ENCODE peak calls at places on chromosome 21, in five cellular contexts. One of them, this sample, is unnamed.

GRCh38 chr21:17671733-17672132 is 59.0 kb upstream of the BTG3 start:
- DNase-seq in M059J: no peak
- DNase-seq in GM20000: no peak
- DNase-seq in dermis blood vessel endothelial cell: no peak
- DNase-seq in mammary epithelial cell: no peak
- DNase-seq in this sample: no peak

GRCh38 chr21:28833181-28833580 is 159.5 kb downstream of the LTN1 start:
- DNase-seq in GM20000: no peak
- DNase-seq in dermis blood vessel endothelial cell: no peak
- DNase-seq in M059J: peak; percentile 70
- DNase-seq in mammary epithelial cell: peak; percentile 21
- DNase-seq in this sample: peak; percentile 35

GRCh38 chr21:29638761-29639327 is 301.0 kb downstream of the GRIK1 start:
- DNase-seq in dermis blood vessel endothelial cell: no peak
- DNase-seq in M059J: no peak
- DNase-seq in GM20000: no peak
- DNase-seq in mammary epithelial cell: no peak
- DNase-seq in this sample: no peak

GRCh38 chr21:45281411-45282282 is 6.0 kb downstream of the POFUT2 start:
- DNase-seq in M059J: no peak
- DNase-seq in GM20000: no peak
- DNase-seq in dermis blood vessel endothelial cell: no peak
- DNase-seq in mammary epithelial cell: no peak
- DNase-seq in this sample: no peak

GRCh38 chr21:45152265-45152746 is 77.9 kb downstream of the ADARB1 start:
- DNase-seq in GM20000: peak; percentile 82
- DNase-seq in M059J: no peak
- DNase-seq in mammary epithelial cell: no peak
- DNase-seq in dermis blood vessel endothelial cell: peak; percentile 41
- DNase-seq in this sample: no peak

GRCh38 chr21:42218836-42219605 is at the start of gene ABCG1:
- DNase-seq in GM20000: peak; percentile 63
- DNase-seq in dermis blood vessel endothelial cell: peak; percentile 60
- DNase-seq in M059J: no peak
- DNase-seq in mammary epithelial cell: peak; percentile 36
- DNase-seq in this sample: no peak

GRCh38 chr21:35924714-35925301 is 135.5 kb downstream of the SETD4 start:
- DNase-seq in mammary epithelial cell: peak; percentile 99
- DNase-seq in M059J: peak; percentile 99
- DNase-seq in GM20000: no peak
- DNase-seq in dermis blood vessel endothelial cell: peak; percentile 34
- DNase-seq in this sample: peak; percentile 75

GRCh38 chr21:25881524-25882376 is 147.0 kb downstream of the GABPA start:
- DNase-seq in M059J: peak; percentile 51
- DNase-seq in dermis blood vessel endothelial cell: peak; percentile 88
- DNase-seq in mammary epithelial cell: peak; percentile 26
- DNase-seq in GM20000: peak; percentile 68
- DNase-seq in this sample: peak; percentile 46

GRCh38 chr21:34574581-34574980 is 40.3 kb downstream of the RCAN1 start:
- DNase-seq in GM20000: no peak
- DNase-seq in M059J: no peak
- DNase-seq in dermis blood vessel endothelial cell: no peak
- DNase-seq in mammary epithelial cell: no peak
- DNase-seq in this sample: no peak

GRCh38 chr21:17802568-17802967 is 16.6 kb downstream of the C21orf91 start:
- DNase-seq in GM20000: no peak
- DNase-seq in mammary epithelial cell: peak; percentile 48
- DNase-seq in M059J: peak; percentile 35
- DNase-seq in dermis blood vessel endothelial cell: no peak
- DNase-seq in this sample: peak; percentile 73

This sample was measured in bronchial epithelial cell.